ENCODE peak calls at places on chromosomes 16 and 17, in seven cellular contexts. Y, J, H, D, E, V and R are unnamed samples.

GRCh38 chr16:54538241-54538640 is 251.7 kb upstream of the IRX3 start:
- DNase-seq in Y (no peak), J (no peak), H (no peak), D (no peak), E (no peak), V (peak), R (no peak)

GRCh38 chr16:27248036-27248435 is 20.5 kb downstream of the NSMCE1 start:
- DNase-seq in Y (no peak), J (no peak), H (no peak), D (no peak), E (no peak), V (no peak), R (no peak)

GRCh38 chr16:71569621-71570020 is 7.3 kb downstream of the TAT start:
- DNase-seq in Y (no peak), J (no peak), H (no peak), D (no peak), E (no peak), V (no peak), R (no peak)

GRCh38 chr17:64209983-64210382 is 53.1 kb downstream of the TEX2 start:
- DNase-seq in Y (no peak), J (no peak), H (no peak), D (no peak), E (no peak), V (no peak), R (no peak)

GRCh38 chr16:67177743-67178699 is 5.7 kb downstream of the MATCAP1 start:
- DNase-seq in Y (peak), J (peak), H (no peak), D (no peak), E (peak), V (peak), R (no peak)

GRCh38 chr17:7219812-7220592 is at the start of the genes ACADVL and DLG4:
- DNase-seq in Y (peak), J (peak), H (no peak), D (peak), E (peak), V (peak), R (peak)

GRCh38 chr17:63955232-63955631 is 17.5 kb downstream of the SCN4A start:
- DNase-seq in Y (no peak), J (no peak), H (no peak), D (no peak), E (no peak), V (no peak), R (no peak)

GRCh38 chr16:56742030-56742984 is 12.4 kb downstream of the NUP93 start:
- DNase-seq in Y (peak), J (no peak), H (peak), D (peak), E (no peak), V (peak), R (no peak)

GRCh38 chr17:7111784-7112526 is 2.7 kb downstream of the ASGR2 start:
- DNase-seq in Y (no peak), J (no peak), H (no peak), D (no peak), E (no peak), V (no peak), R (no peak)

GRCh38 chr17:7296189-7296861 is 1.9 kb upstream of the YBX2 start:
- DNase-seq in Y (peak), J (peak), H (no peak), D (no peak), E (peak), V (peak), R (peak)

GRCh38 chr16:54879681-54880080 is 51.0 kb upstream of the IRX5 start:
- DNase-seq in Y (no peak), J (no peak), H (no peak), D (no peak), E (no peak), V (peak), R (no peak)

GRCh38 chr16:26749072-26749471 is 317.7 kb upstream of the C16orf82 start:
- DNase-seq in Y (no peak), J (peak), H (no peak), D (no peak), E (no peak), V (no peak), R (no peak)

GRCh38 chr16:1961651-1962067 is 2.3 kb downstream of the NDUFB10 start:
- DNase-seq in Y (no peak), J (no peak), H (no peak), D (no peak), E (no peak), V (no peak), R (no peak)

GRCh38 chr16:66270333-66270927 is 96.1 kb upstream of the CDH5 start:
- DNase-seq in Y (peak), J (peak), H (no peak), D (no peak), E (peak), V (peak), R (peak)

GRCh38 chr17:58728831-58729230 is 26.8 kb upstream of the PPM1E start:
- DNase-seq in Y (peak), J (no peak), H (no peak), D (no peak), E (no peak), V (peak), R (no peak)

GRCh38 chr17:51764387-51764971 is 394.0 kb downstream of the CA10 start:
- DNase-seq in Y (peak), J (peak), H (peak), D (peak), E (no peak), V (peak), R (peak)

GRCh38 chr16:31298958-31299357 is 39.2 kb downstream of the ITGAM start:
- DNase-seq in Y (no peak), J (no peak), H (no peak), D (no peak), E (no peak), V (no peak), R (no peak)

GRCh38 chr17:73838815-73839214 is 194.6 kb upstream of the SDK2 start:
- DNase-seq in Y (no peak), J (no peak), H (no peak), D (no peak), E (no peak), V (no peak), R (no peak)

GRCh38 chr17:79833744-79834574 is 5.3 kb downstream of the CBX4 start:
- DNase-seq in Y (no peak), J (no peak), H (no peak), D (no peak), E (no peak), V (no peak), R (no peak)

GRCh38 chr17:79833110-79833450 is 6.2 kb downstream of the CBX4 start:
- DNase-seq in Y (no peak), J (no peak), H (no peak), D (no peak), E (no peak), V (no peak), R (no peak)

GRCh38 chr17:79830763-79831366 is 8.4 kb downstream of the CBX4 start:
- DNase-seq in Y (no peak), J (no peak), H (no peak), D (no peak), E (no peak), V (no peak), R (no peak)

GRCh38 chr17:79831367-79832210 is 7.7 kb downstream of the CBX4 start:
- DNase-seq in Y (no peak), J (peak), H (no peak), D (no peak), E (peak), V (no peak), R (peak)

GRCh38 chr17:79832211-79833109 is 6.8 kb downstream of the CBX4 start:
- DNase-seq in Y (no peak), J (no peak), H (no peak), D (no peak), E (peak), V (no peak), R (no peak)
- H3K4me3 ChIP-seq in Y (no peak), J (peak), H (no peak), D (no peak), E (peak), V (no peak), R (peak)

DNA sequence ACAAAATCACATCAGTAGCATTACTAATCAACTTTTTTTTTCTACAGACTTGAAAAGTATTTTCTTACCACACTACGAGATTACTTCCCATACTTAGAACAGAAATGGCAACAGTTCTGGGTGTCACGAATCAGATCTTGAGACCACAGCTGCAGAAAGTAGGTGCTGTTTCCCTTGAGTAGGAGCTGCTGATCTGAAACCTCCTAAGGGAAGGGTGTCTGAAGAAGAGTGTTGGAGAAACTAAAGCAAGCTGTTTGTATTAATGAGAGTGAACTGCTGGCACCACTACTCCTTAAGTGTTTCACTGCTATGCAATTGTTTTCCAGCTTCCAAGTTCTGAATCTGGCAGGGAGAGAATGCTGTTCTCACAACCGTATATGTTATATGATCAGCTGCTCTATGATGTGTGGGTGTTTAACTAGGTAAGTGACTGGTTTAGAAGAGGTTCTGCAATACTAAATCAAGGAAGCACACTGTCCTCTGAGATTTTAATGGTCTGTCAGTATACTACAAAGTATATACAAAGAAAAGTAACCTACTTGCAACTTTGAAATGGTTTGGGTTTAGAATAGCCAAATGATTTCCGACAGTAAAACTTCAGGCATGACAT is 3.3 kb downstream of the ZNF652 start:
- DNase-seq in Y (no peak), J (no peak), H (no peak), D (no peak), E (no peak), V (peak), R (no peak)
- TF ChIP-seq CTCF in Y (no peak), J (no peak), H (no peak), D (no peak), E (no peak), V (no peak), R (no peak)

GRCh38 chr17:45409659-45410076 is 23.0 kb downstream of the ARHGAP27 start:
- DNase-seq in Y (no peak), J (no peak), H (no peak), D (no peak), E (no peak), V (no peak), R (no peak)
- H3K4me3 ChIP-seq in Y (no peak), J (peak), H (no peak), D (no peak), E (peak), V (no peak), R (no peak)

GRCh38 chr16:29840240-29840639 is 20.0 kb downstream of the MVP start:
- DNase-seq in Y (no peak), J (no peak), H (no peak), D (no peak), E (no peak), V (no peak), R (no peak)

GRCh38 chr16:29843942-29844341 is 19.1 kb downstream of the CDIPT start:
- DNase-seq in Y (no peak), J (no peak), H (no peak), D (no peak), E (no peak), V (no peak), R (no peak)

GRCh38 chr16:29844575-29845331 is 18.3 kb downstream of the CDIPT start:
- DNase-seq in Y (no peak), J (no peak), H (no peak), D (no peak), E (no peak), V (peak), R (no peak)

GRCh38 chr16:29841631-29842030 is 21.4 kb downstream of the MVP start:
- DNase-seq in Y (no peak), J (no peak), H (no peak), D (no peak), E (no peak), V (no peak), R (no peak)

GRCh38 chr16:29842732-29843346 is 20.2 kb downstream of the CDIPT start:
- DNase-seq in Y (no peak), J (no peak), H (no peak), D (no peak), E (no peak), V (no peak), R (no peak)
- TF ChIP-seq CTCF in Y (no peak), J (no peak), H (peak), D (no peak), E (no peak), V (peak), R (no peak)

GRCh38 chr17:48611681-48612455 is 1.1 kb upstream of the HOXB7 start:
- DNase-seq in Y (no peak), J (no peak), H (no peak), D (no peak), E (no peak), V (no peak), R (no peak)

GRCh38 chr17:48613862-48614694 is 1.0 kb downstream of the HOXB8 start:
- DNase-seq in Y (peak), J (no peak), H (no peak), D (no peak), E (no peak), V (no peak), R (no peak)

GRCh38 chr17:48614904-48615211 is 234 bp downstream of the HOXB8 start:
- DNase-seq in Y (no peak), J (no peak), H (no peak), D (no peak), E (no peak), V (no peak), R (no peak)

GRCh38 chr17:48612456-48612853 is 1.6 kb upstream of the HOXB7 start:
- DNase-seq in Y (peak), J (no peak), H (no peak), D (no peak), E (no peak), V (no peak), R (no peak)

GRCh38 chr17:48612854-48613691 is 2.0 kb downstream of the HOXB8 start:
- DNase-seq in Y (peak), J (no peak), H (no peak), D (no peak), E (no peak), V (no peak), R (no peak)
- H3K4me3 ChIP-seq in Y (peak), J (peak), H (no peak), D (no peak), E (peak), V (peak), R (no peak)

GRCh38 chr17:74890554-74890953 is 2.9 kb downstream of the FADS6 start:
- DNase-seq in Y (no peak), J (no peak), H (no peak), D (no peak), E (no peak), V (no peak), R (no peak)

GRCh38 chr17:74892974-74893911 is at the start of gene FADS6:
- DNase-seq in Y (no peak), J (no peak), H (no peak), D (no peak), E (no peak), V (no peak), R (no peak)

GRCh38 chr17:74893936-74894671 is 671 bp upstream of the FADS6 start:
- DNase-seq in Y (no peak), J (no peak), H (no peak), D (no peak), E (no peak), V (no peak), R (no peak)

GRCh38 chr17:74888440-74888839 is 5.0 kb downstream of the FADS6 start:
- DNase-seq in Y (no peak), J (no peak), H (no peak), D (no peak), E (no peak), V (no peak), R (no peak)

DNA sequence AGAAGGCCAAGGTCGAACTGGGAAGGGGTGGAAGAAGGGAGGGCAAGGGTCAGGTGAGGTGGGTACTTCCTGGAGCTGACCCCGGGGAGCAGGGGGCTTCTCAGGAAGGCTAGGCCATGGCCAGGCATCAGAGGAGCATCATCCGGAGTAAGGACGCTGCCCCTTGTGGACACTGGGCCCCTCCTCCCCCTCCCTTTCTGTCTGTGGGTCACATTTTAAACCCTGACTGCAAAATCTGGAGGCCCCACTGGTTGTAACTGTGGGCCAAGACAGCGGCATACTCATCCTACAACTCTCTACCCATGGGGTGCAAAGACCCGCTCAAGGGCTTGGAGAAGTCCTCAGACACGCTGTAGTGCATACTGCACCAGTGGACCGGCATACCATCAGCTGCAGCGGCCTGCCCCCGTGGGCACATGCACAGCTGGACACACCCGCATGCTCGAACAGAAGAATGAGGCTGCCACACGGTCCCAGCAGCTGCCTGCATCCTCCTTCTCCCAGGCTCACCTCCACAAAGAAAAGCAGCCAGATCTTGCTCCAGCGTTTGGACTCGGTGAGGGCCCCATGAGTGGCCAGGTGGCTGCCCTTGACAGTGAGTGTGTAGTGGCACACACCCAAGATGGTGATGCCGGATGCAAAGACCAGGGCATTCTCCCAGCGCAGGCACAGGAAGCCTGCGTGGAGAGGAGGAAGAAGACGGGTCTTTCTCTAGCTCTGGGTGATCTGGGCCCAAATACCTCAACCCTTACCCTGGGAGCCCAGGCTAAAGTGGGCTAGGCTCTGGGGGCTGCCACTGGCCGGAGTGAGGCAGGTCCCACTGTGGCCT is 1.2 kb downstream of the FADS6 start:
- DNase-seq in Y (no peak), J (no peak), H (no peak), D (no peak), E (no peak), V (no peak), R (no peak)
- TF ChIP-seq CTCF in Y (no peak), J (no peak), H (no peak), D (no peak), E (no peak), V (no peak), R (no peak)

DNA sequence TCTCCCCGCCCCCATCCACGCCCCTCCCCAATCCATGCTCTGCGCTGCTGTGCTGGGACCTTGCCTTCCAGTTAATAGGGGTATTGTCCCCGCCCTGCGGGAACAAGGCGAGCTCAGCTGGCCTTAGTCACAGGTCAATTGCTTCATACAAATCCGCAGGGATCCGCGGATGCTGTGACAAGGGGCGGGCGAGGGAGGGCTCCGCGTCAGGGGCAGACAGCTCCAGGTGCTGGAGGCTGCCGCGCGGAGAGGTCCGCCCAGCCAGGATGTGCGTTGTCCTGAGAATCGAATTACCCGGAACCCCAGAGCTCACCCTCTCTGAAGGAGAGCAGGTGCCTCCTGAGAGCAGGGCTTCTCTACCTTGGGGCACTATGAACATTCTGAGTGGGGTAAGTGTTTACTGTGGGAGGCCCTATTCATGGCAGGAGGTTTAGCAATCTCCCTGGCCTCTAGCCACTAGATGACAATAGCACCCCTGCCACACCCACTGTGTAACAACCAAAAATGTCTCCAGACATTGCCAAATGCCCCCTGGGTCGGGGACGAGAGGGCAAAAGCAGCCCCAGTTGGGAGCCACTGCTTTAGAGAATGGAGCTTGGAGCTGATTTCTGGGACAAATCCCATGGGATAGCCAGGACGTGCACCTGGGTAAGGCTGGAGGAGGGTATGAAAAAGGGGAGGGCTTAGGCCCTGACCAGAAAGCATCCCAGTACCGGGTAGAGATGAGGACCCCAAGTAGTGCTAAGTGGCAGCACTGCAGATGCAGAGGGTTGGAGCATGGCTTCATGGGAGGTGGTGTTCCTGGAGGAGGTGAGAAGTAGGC is 138.2 kb downstream of the CYLD start:
- DNase-seq in Y (no peak), J (no peak), H (no peak), D (no peak), E (no peak), V (no peak), R (no peak)
- H3K4me3 ChIP-seq in Y (no peak), J (no peak), H (no peak), D (no peak), E (no peak), V (no peak), R (no peak)

GRCh38 chr17:491086-492014 is 138.7 kb upstream of the RPH3AL start:
- DNase-seq in Y (peak), J (peak), H (no peak), D (no peak), E (peak), V (peak), R (no peak)
- TF ChIP-seq CTCF in Y (no peak), J (no peak), H (no peak), D (peak), E (no peak), V (no peak), R (no peak)